ENCODE peak calls at places on chromosomes 16 and 17, in seven cellular contexts. P, S, R, K, F, T and W are unnamed samples.

GRCh38 chr17:69344939-69345338 is 18.0 kb upstream of the ABCA5 start:
- DNase-seq in P (no peak), S (no peak), R (no peak), K (no peak), F (no peak), T (no peak), W (peak)

GRCh38 chr17:36627101-36627500 is 25.7 kb downstream of the MRM1 start:
- DNase-seq in P (no peak), S (no peak), R (no peak), K (no peak), F (no peak), T (no peak), W (no peak)

GRCh38 chr17:57999496-58000017 is 7.5 kb downstream of the SRSF1 start:
- DNase-seq in P (no peak), S (peak), R (no peak), K (no peak), F (no peak), T (peak), W (no peak)

GRCh38 chr17:43599835-43600234 is 53.7 kb upstream of the ETV4 start:
- DNase-seq in P (no peak), S (no peak), R (no peak), K (no peak), F (no peak), T (no peak), W (peak)

GRCh38 chr17:78362671-78363070 is 2.8 kb upstream of the SOCS3 start:
- DNase-seq in P (no peak), S (no peak), R (no peak), K (no peak), F (no peak), T (no peak), W (no peak)

GRCh38 chr16:57138281-57138935 is 46.0 kb downstream of the CPNE2 start:
- DNase-seq in P (no peak), S (no peak), R (no peak), K (no peak), F (no peak), T (no peak), W (no peak)

GRCh38 chr17:78788451-78788850 is 6.4 kb upstream of the CYTH1 start:
- DNase-seq in P (no peak), S (no peak), R (no peak), K (no peak), F (no peak), T (no peak), W (no peak)

GRCh38 chr16:30016555-30017276 is 5.9 kb upstream of the DOC2A start:
- DNase-seq in P (no peak), S (no peak), R (no peak), K (no peak), F (no peak), T (no peak), W (no peak)

GRCh38 chr16:2770057-2770780 is 6.9 kb downstream of the ELOB start:
- DNase-seq in P (no peak), S (no peak), R (no peak), K (no peak), F (no peak), T (no peak), W (no peak)

GRCh38 chr16:11507350-11507749 is 79.4 kb downstream of the LITAF start:
- DNase-seq in P (no peak), S (no peak), R (no peak), K (no peak), F (no peak), T (no peak), W (no peak)

GRCh38 chr17:51045616-51046526 is 74.8 kb downstream of the SPAG9 start:
- DNase-seq in P (no peak), S (no peak), R (no peak), K (no peak), F (no peak), T (no peak), W (no peak)

GRCh38 chr17:7137182-7137943 is 22.7 kb upstream of the ASGR2 start:
- DNase-seq in P (no peak), S (no peak), R (peak), K (no peak), F (no peak), T (no peak), W (no peak)

GRCh38 chr17:15909481-15909991 is 35.4 kb upstream of the ADORA2B start:
- DNase-seq in P (no peak), S (no peak), R (peak), K (no peak), F (no peak), T (no peak), W (no peak)

GRCh38 chr17:40524243-40524965 is 23.0 kb upstream of the TNS4 start:
- DNase-seq in P (no peak), S (no peak), R (no peak), K (no peak), F (peak), T (no peak), W (no peak)

GRCh38 chr17:59329558-59330313 is 1.7 kb upstream of the YPEL2 start:
- DNase-seq in P (peak), S (peak), R (peak), K (no peak), F (peak), T (peak), W (peak)

GRCh38 chr17:77496831-77497577 is 356.2 kb downstream of the SEC14L1 start:
- DNase-seq in P (no peak), S (no peak), R (peak), K (no peak), F (no peak), T (no peak), W (no peak)

GRCh38 chr17:5248821-5249479 is 14.3 kb upstream of the SCIMP start:
- DNase-seq in P (no peak), S (no peak), R (no peak), K (no peak), F (no peak), T (peak), W (no peak)

GRCh38 chr17:48594412-48595106 is 980 bp upstream of the HOXB5 start:
- DNase-seq in P (no peak), S (no peak), R (no peak), K (no peak), F (no peak), T (no peak), W (no peak)

GRCh38 chr17:1153795-1154546 is 25.8 kb downstream of the ABR start:
- DNase-seq in P (no peak), S (no peak), R (peak), K (no peak), F (no peak), T (peak), W (peak)

GRCh38 chr16:53091508-53092211 is 36.9 kb downstream of the CHD9 start:
- DNase-seq in P (no peak), S (no peak), R (peak), K (no peak), F (no peak), T (peak), W (no peak)

GRCh38 chr16:53082509-53082908 is 27.7 kb downstream of the CHD9 start:
- DNase-seq in P (no peak), S (no peak), R (no peak), K (no peak), F (no peak), T (no peak), W (no peak)

GRCh38 chr17:73430165-73430680 is 118.4 kb upstream of the CDC42EP4 start:
- DNase-seq in P (no peak), S (no peak), R (no peak), K (no peak), F (no peak), T (no peak), W (no peak)

GRCh38 chr16:89375021-89375420 is 115.3 kb downstream of the ANKRD11 start:
- DNase-seq in P (no peak), S (no peak), R (no peak), K (no peak), F (no peak), T (no peak), W (no peak)

GRCh38 chr16:50539053-50539615 is 9.1 kb upstream of the NKD1 start:
- DNase-seq in P (no peak), S (no peak), R (no peak), K (no peak), F (no peak), T (no peak), W (no peak)

GRCh38 chr17:859461-860195 is 77.5 kb downstream of the MRM3 start:
- DNase-seq in P (no peak), S (no peak), R (peak), K (no peak), F (no peak), T (no peak), W (peak)

GRCh38 chr16:71584543-71585317 is 7.8 kb upstream of the TAT start:
- DNase-seq in P (no peak), S (no peak), R (no peak), K (no peak), F (no peak), T (no peak), W (no peak)

GRCh38 chr16:86411878-86412277 is 98.4 kb upstream of the FOXF1 start:
- DNase-seq in P (no peak), S (no peak), R (no peak), K (no peak), F (no peak), T (no peak), W (no peak)

GRCh38 chr16:82671743-82672142 is 45.0 kb downstream of the CDH13 start:
- DNase-seq in P (peak), S (peak), R (no peak), K (no peak), F (no peak), T (no peak), W (no peak)

GRCh38 chr17:9696279-9697044 is 51.1 kb downstream of the USP43 start:
- DNase-seq in P (no peak), S (no peak), R (no peak), K (no peak), F (no peak), T (no peak), W (no peak)

GRCh38 chr17:83064732-83065659 is 14.4 kb upstream of the METRNL start:
- DNase-seq in P (no peak), S (no peak), R (peak), K (no peak), F (peak), T (no peak), W (no peak)

GRCh38 chr17:73255671-73256181 is 6.0 kb downstream of the CPSF4L start:
- DNase-seq in P (peak), S (peak), R (peak), K (no peak), F (peak), T (peak), W (peak)

GRCh38 chr16:51133691-51134090 is 17.4 kb downstream of the SALL1 start:
- DNase-seq in P (no peak), S (no peak), R (no peak), K (no peak), F (no peak), T (no peak), W (no peak)

DNA sequence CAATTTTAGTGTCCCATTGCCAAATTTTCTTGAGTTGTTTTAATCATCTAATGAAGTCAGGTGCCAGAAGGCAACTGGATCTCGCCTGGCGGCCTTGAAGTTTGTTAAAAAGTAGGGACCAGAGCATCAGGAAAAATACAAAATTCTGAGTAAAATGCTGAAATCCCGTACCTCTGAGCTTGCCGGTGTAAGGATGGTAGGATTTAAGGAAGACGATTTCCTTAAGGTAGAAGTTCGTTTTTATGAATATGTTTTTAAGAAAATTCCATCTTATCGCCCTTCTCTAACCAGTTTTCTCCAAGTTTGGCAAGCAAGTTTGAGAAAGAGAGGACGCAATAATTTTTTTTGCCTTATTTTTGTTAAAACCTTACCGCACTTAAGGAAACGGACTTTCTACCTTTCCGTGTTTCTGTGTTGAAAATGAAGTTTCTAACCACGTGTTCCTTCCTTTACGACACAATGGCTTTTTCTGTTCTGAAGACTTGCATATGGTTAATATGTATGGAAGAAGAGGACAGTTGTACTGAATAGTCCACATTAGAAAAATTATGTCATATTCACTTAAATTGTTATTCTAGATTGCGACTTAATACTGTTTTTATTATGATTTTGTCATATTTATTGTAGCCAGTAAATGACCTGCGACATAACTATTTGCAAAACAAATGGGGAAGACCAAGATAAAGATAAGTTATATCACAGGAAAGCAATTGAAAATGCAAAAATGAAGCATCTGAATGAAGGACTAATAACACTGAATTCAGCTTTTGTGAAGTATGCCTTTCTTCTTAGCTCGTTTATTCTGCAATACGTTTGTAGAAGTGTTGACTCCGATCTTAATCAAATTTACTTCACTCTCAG is 886 bp downstream of the ATF7IP2 start:
- DNase-seq in P (no peak), S (peak), R (no peak), K (no peak), F (no peak), T (no peak), W (no peak)
- H3K27ac ChIP-seq in P (peak), S (peak), R (peak), K (peak), F (peak), T (peak), W (peak)

GRCh38 chr17:39205112-39205526 is 5.0 kb downstream of the RPL19 start:
- DNase-seq in P (no peak), S (no peak), R (no peak), K (no peak), F (no peak), T (no peak), W (no peak)

GRCh38 chr17:39209317-39210092 is 9.4 kb downstream of the RPL19 start:
- DNase-seq in P (peak), S (peak), R (peak), K (no peak), F (peak), T (peak), W (no peak)

GRCh38 chr17:39210093-39210434 is 10.0 kb downstream of the RPL19 start:
- DNase-seq in P (no peak), S (no peak), R (no peak), K (no peak), F (no peak), T (no peak), W (no peak)

GRCh38 chr17:39208893-39209292 is 8.8 kb downstream of the RPL19 start:
- DNase-seq in P (no peak), S (no peak), R (no peak), K (no peak), F (peak), T (no peak), W (no peak)

DNA sequence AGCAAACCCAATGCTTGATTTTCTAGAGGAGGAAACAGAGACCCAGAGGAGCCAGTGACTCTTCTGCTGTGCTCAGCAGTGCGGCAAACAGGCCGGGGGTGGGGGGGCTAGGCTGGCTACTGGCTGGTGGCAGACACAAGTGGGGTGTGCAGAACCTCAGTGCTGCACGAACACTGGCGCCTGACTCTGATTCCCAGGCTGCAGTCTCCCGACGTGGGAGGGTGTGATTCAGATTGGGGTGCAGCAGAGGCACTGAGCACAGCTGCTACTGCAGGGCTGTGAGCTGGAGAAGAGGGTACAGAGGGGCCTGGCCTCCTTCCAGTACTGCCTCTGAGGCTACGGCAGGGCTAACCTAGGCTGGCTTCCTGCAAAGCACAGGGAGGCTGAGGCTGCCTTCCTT is 8.1 kb downstream of the RPL19 start:
- DNase-seq in P (no peak), S (no peak), R (no peak), K (no peak), F (peak), T (no peak), W (no peak)
- H3K27ac ChIP-seq in P (no peak), S (no peak), R (no peak), K (no peak), F (peak), T (no peak), W (peak)

DNA sequence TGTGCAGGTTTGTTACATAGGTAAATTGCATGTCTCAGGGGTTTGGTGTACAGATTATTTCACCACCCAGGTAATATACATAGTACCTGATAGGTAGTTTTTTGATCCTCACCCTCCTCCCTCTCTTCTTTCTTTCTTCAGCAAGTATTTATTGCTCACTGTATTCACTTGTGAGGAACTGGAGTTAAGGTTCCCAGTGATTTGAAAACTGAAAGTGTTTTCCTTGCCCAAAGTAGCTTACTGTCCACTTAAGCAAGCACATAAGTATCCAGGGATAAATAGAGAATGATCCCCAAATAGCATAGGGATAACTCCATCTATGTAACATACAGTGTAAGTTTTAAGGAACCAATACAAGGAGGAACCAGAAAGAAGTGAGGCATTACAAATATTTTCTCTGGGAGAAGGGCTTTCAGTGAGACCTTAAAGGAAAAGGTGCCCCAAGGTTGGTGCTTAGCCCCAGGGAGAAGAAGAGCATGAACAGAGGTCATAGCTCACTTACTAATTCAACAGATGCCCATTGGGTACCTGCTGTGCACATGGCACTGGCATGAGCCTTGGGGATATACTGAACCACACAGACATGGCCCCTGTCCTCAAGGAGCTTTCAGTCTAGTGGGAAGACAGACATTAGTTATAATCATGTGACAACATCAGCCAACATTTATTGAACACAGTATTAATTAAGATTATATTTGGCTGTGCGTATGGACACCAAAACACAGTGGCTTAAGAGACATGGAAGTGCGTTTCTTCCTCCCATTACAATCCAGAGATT is 17.0 kb downstream of the MYL4 start:
- DNase-seq in P (no peak), S (no peak), R (no peak), K (no peak), F (no peak), T (no peak), W (no peak)
- H3K27ac ChIP-seq in P (no peak), S (no peak), R (peak), K (peak), F (peak), T (peak), W (no peak)

DNA sequence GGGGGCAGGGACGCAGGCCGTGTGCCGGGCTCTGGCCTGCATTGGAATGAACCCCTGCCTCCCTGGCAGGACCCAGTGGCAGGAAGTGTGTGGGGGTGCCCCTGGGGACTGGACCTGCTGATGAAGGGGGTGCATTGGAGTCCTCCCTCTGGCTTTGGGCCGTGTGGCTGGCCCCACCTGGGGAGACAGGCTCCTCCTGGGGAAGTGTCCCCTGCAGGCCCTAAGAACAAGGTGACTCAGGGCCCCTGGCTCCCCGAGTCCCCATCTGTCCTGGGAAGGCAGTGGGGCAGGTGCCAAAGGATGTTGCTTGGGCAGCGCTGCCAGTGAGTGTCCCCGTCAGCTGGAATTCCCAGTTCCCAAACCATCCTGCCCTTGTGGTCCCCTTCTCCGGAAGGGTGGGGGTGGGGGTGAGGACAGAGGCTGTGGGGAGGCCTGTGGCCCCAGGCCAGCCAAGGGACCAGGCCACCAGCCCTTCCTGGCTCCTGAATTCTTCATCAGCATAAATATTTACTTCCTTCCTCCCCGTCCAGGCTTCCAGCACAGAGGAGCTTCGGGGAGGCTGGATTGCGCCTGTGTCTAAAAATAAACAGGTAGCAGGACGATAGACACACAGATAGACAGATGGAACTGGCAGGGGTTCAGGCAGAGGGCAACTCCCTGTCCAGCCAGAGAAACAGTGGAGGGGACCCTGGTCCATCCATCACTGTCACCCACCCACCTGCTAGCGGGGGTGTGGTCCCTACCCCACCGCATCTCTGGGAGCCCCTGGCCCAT is 12.9 kb downstream of the GLIS2 start:
- DNase-seq in P (no peak), S (no peak), R (peak), K (no peak), F (no peak), T (peak), W (no peak)
- H3K27ac ChIP-seq in P (no peak), S (no peak), R (peak), K (peak), F (peak), T (peak), W (peak)